ENCODE peak calls at places on chromosomes 13 and 19, in seven cellular contexts. One of them, this sample, is unnamed.

GRCh38 chr19:7618366-7618765 is 11.0 kb downstream of the XAB2 start:
- DNase-seq in heart left ventricle: no peak
- DNase-seq in nucleus accumbens: no peak
- DNase-seq in fibroblast of lung: no peak
- DNase-seq in T-cell: no peak
- DNase-seq in posterior cingulate gyrus: no peak
- DNase-seq in left cardiac atrium: no peak
- DNase-seq in this sample: no peak

GRCh38 chr19:19213822-19214558 is 2.2 kb downstream of the NCAN start:
- DNase-seq in heart left ventricle: no peak
- DNase-seq in nucleus accumbens: no peak
- DNase-seq in fibroblast of lung: no peak
- DNase-seq in T-cell: no peak
- DNase-seq in posterior cingulate gyrus: peak
- DNase-seq in left cardiac atrium: no peak
- DNase-seq in this sample: no peak

GRCh38 chr19:35882074-35882832 is 13.9 kb downstream of the APLP1 start:
- DNase-seq in heart left ventricle: no peak
- DNase-seq in nucleus accumbens: peak
- DNase-seq in fibroblast of lung: peak
- DNase-seq in T-cell: no peak
- DNase-seq in posterior cingulate gyrus: no peak
- DNase-seq in left cardiac atrium: no peak
- DNase-seq in this sample: no peak

GRCh38 chr13:98927954-98928927 is 49.6 kb downstream of the DOCK9 start:
- DNase-seq in heart left ventricle: no peak
- DNase-seq in nucleus accumbens: no peak
- DNase-seq in fibroblast of lung: peak
- DNase-seq in T-cell: no peak
- DNase-seq in posterior cingulate gyrus: no peak
- DNase-seq in left cardiac atrium: peak
- DNase-seq in this sample: no peak

GRCh38 chr13:48653074-48654054 is at the start of gene CYSLTR2:
- DNase-seq in heart left ventricle: no peak
- DNase-seq in nucleus accumbens: no peak
- DNase-seq in fibroblast of lung: peak
- DNase-seq in T-cell: no peak
- DNase-seq in posterior cingulate gyrus: no peak
- DNase-seq in left cardiac atrium: no peak
- DNase-seq in this sample: no peak

GRCh38 chr13:103078145-103078544 is 11.9 kb upstream of the SLC10A2 start:
- DNase-seq in heart left ventricle: no peak
- DNase-seq in nucleus accumbens: no peak
- DNase-seq in fibroblast of lung: no peak
- DNase-seq in T-cell: no peak
- DNase-seq in posterior cingulate gyrus: no peak
- DNase-seq in left cardiac atrium: no peak
- DNase-seq in this sample: no peak

GRCh38 chr19:45468159-45468651 is 409 bp downstream of the FOSB start:
- DNase-seq in heart left ventricle: no peak
- DNase-seq in nucleus accumbens: no peak
- DNase-seq in fibroblast of lung: no peak
- DNase-seq in T-cell: peak
- DNase-seq in posterior cingulate gyrus: no peak
- DNase-seq in left cardiac atrium: no peak
- DNase-seq in this sample: peak

GRCh38 chr13:47038196-47038595 is 141.3 kb upstream of the HTR2A start:
- DNase-seq in heart left ventricle: no peak
- DNase-seq in nucleus accumbens: no peak
- DNase-seq in fibroblast of lung: peak
- DNase-seq in T-cell: no peak
- DNase-seq in posterior cingulate gyrus: no peak
- DNase-seq in left cardiac atrium: no peak
- DNase-seq in this sample: no peak

GRCh38 chr19:3479819-3480215 is 508 bp downstream of the SMIM24 start:
- DNase-seq in heart left ventricle: no peak
- DNase-seq in nucleus accumbens: no peak
- DNase-seq in fibroblast of lung: no peak
- DNase-seq in T-cell: no peak
- DNase-seq in posterior cingulate gyrus: no peak
- DNase-seq in left cardiac atrium: no peak
- DNase-seq in this sample: no peak

GRCh38 chr13:49125964-49126363 is 94.2 kb upstream of the MLNR start:
- DNase-seq in heart left ventricle: no peak
- DNase-seq in nucleus accumbens: no peak
- DNase-seq in fibroblast of lung: no peak
- DNase-seq in T-cell: no peak
- DNase-seq in posterior cingulate gyrus: no peak
- DNase-seq in left cardiac atrium: no peak
- DNase-seq in this sample: no peak

GRCh38 chr19:917323-918151 is at the start of gene KISS1R:
- DNase-seq in heart left ventricle: no peak
- DNase-seq in nucleus accumbens: no peak
- DNase-seq in fibroblast of lung: no peak
- DNase-seq in T-cell: peak
- DNase-seq in posterior cingulate gyrus: no peak
- DNase-seq in left cardiac atrium: no peak
- DNase-seq in this sample: no peak

GRCh38 chr13:52665325-52665724 is 12.7 kb downstream of the SUGT1 start:
- DNase-seq in heart left ventricle: no peak
- DNase-seq in nucleus accumbens: no peak
- DNase-seq in fibroblast of lung: peak
- DNase-seq in T-cell: no peak
- DNase-seq in posterior cingulate gyrus: no peak
- DNase-seq in left cardiac atrium: no peak
- DNase-seq in this sample: no peak

This sample was measured in stimulated activated effector memory CD8-positive, alpha-beta T cell treated with anti-CD3 and anti-CD28 coated beads, Interleukin-12 subunit alpha, Interleukin-12 subunit beta, amount 100 ng/mL, for 72 hours.